ENCODE peak calls at places on chromosomes 4 and X, in eight cellular contexts. S is GM12864, O is endodermal cell, C is H9, F is heart left ventricle, H is B cell, Q is heart right ventricle, M is PC-3. A is an unnamed sample.

GRCh38 chr4:8701101-8702019 is 108.8 kb downstream of the CPZ start:
- DNase-seq in C (peak; percentile 12), M (no peak), Q (no peak), S (no peak), H (peak; percentile 19), F (peak; percentile 6), O (peak; percentile 41), A (no peak)

GRCh38 chrX:2984342-2984741 is 22.0 kb upstream of the ARSH start:
- DNase-seq in M (no peak), O (no peak), H (no peak), F (no peak), C (no peak), Q (no peak), S (no peak), A (no peak)

GRCh38 chr4:105282489-105282888 is 135.8 kb downstream of the TET2 start:
- DNase-seq in C (no peak), O (no peak), F (no peak), Q (no peak), S (no peak), M (no peak), H (no peak), A (no peak)

GRCh38 chrX:20361890-20362262 is 95.2 kb upstream of the RPS6KA3 start:
- DNase-seq in H (no peak), C (no peak), S (no peak), M (peak; percentile 63), Q (no peak), F (no peak), O (peak; percentile 52), A (no peak)

GRCh38 chrX:147646949-147647717 is 264.6 kb upstream of the FMR1 start:
- DNase-seq in F (no peak), H (no peak), S (no peak), C (no peak), M (no peak), Q (no peak), O (no peak), A (no peak)

GRCh38 chr4:7983296-7983695 is 43.6 kb upstream of the AFAP1 start:
- DNase-seq in C (no peak), Q (no peak), S (no peak), F (no peak), M (no peak), O (no peak), H (no peak), A (no peak)

GRCh38 chrX:152819271-152819670 is 11.3 kb downstream of the CETN2 start:
- DNase-seq in S (no peak), C (no peak), Q (no peak), O (no peak), M (peak; percentile 19), H (no peak), F (no peak), A (no peak)

GRCh38 chrX:136304493-136304892 is 3.7 kb downstream of the ADGRG4 start:
- DNase-seq in Q (no peak), O (no peak), M (no peak), H (no peak), S (no peak), F (no peak), C (no peak), A (no peak)

GRCh38 chr4:99735822-99736221 is 78.2 kb upstream of the C4orf54 start:
- DNase-seq in Q (no peak), O (no peak), M (no peak), F (no peak), C (no peak), S (no peak), H (no peak), A (no peak)

GRCh38 chrX:1511829-1512228 is 25.2 kb downstream of the P2RY8 start:
- DNase-seq in O (no peak), H (no peak), S (no peak), F (no peak), M (no peak), Q (no peak), C (no peak), A (no peak)

GRCh38 chrX:153864561-153865320 is 21.2 kb downstream of the L1CAM start:
- DNase-seq in F (no peak), C (no peak), S (no peak), O (no peak), H (no peak), M (no peak), Q (no peak), A (peak; percentile 13)

GRCh38 chrX:12308420-12308819 is 170.1 kb downstream of the FRMPD4 start:
- DNase-seq in F (no peak), Q (no peak), S (no peak), M (no peak), H (no peak), C (no peak), O (no peak), A (no peak)

GRCh38 chr4:1544861-1545275 is 138.6 kb upstream of the NKX1-1 start:
- DNase-seq in C (no peak), F (no peak), O (no peak), M (peak; percentile 67), H (no peak), S (no peak), Q (peak; percentile 21), A (no peak)

GRCh38 chr4:86338521-86338920 is 21.3 kb downstream of the MAPK10 start:
- DNase-seq in F (no peak), Q (no peak), O (no peak), S (no peak), C (no peak), H (no peak), M (peak; percentile 20), A (no peak)

GRCh38 chr4:33482773-33483172 is 2761.5 kb downstream of the ARAP2 start:
- DNase-seq in O (no peak), S (no peak), M (peak; percentile 74), H (no peak), Q (no peak), F (no peak), C (no peak), A (no peak)

GRCh38 chr4:88522702-88523324 is 763 bp downstream of the PYURF start:
- DNase-seq in F (peak; percentile 27), C (no peak), Q (peak; percentile 24), M (peak; percentile 16), H (no peak), O (peak; percentile 69), S (no peak), A (peak; percentile 31)

GRCh38 chrX:46686003-46686645 is 72.8 kb downstream of the SLC9A7 start:
- DNase-seq in Q (no peak), O (peak; percentile 57), S (no peak), C (peak; percentile 32), M (peak; percentile 53), F (peak; percentile 18), H (no peak), A (peak; percentile 20)

GRCh38 chrX:24294619-24295018 is 19.2 kb downstream of the SUPT20HL2 start:
- DNase-seq in C (peak; percentile 75), Q (no peak), S (no peak), F (peak; percentile 22), O (peak; percentile 90), H (no peak), M (peak; percentile 19), A (no peak)
- TF ChIP-seq CTCF in C (peak; percentile 75), Q (peak; percentile 24), S (no peak), F (no peak), O (peak; percentile 79), H (no peak), M (peak; percentile 29), A (no peak)

GRCh38 chr4:125244848-125245450 is 69.8 kb upstream of the FAT4 start:
- DNase-seq in M (peak; percentile 46), O (no peak), F (no peak), H (no peak), Q (no peak), C (no peak), S (no peak), A (no peak)
- TF ChIP-seq CTCF in M (peak; percentile 67), O (peak; percentile 70), F (no peak), H (no peak), Q (peak; percentile 62), C (peak; percentile 63), S (no peak), A (no peak)

DNA sequence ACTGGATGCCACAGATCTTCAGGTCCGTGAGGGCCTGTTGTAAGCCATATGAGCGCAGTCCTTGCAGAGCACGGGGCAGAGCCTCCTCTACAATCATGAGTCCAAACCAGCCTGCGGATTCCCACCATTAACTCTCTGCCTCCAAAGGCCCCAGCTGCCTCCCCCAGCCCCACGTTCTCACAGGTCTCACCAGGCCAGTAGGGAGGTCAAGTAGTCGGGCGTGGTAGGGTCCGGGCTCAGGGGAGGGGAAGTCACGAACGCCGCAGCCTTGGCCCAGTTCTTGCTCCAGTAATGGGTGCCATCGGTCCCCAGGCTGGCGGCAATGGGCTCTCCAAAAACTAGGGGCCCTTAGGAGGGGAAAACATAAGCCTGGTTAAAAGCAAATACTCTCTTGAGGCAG is 53.6 kb downstream of the CRMP1 start:
- DNase-seq in O (no peak), S (no peak), F (no peak), H (no peak), C (no peak), M (no peak), Q (no peak), A (no peak)
- TF ChIP-seq CTCF in O (no peak), S (no peak), F (no peak), H (no peak), C (no peak), M (no peak), Q (no peak), A (no peak)

GRCh38 chr4:3074846-3075651 is 568 bp downstream of the HTT start:
- DNase-seq in F (peak; percentile 74), H (peak; percentile 53), S (no peak), C (peak; percentile 83), M (peak; percentile 23), Q (peak; percentile 28), O (peak; percentile 93), A (peak; percentile 66)

GRCh38 chr4:3075652-3075981 is 1.1 kb downstream of the HTT start:
- DNase-seq in F (no peak), S (no peak), Q (no peak), C (no peak), H (no peak), O (no peak), M (no peak), A (no peak)

GRCh38 chr4:3074078-3074845 is at the start of the genes HTT and HTT-AS:
- DNase-seq in S (peak; percentile 72), M (peak; percentile 92), H (peak; percentile 99), C (peak; percentile 94), Q (peak; percentile 99), F (peak; percentile 97), O (peak; percentile 99), A (peak; percentile 97)

GRCh38 chr4:3071811-3072210 is 2.5 kb downstream of the HTT-AS start:
- DNase-seq in C (no peak), Q (no peak), O (no peak), S (no peak), H (no peak), M (no peak), F (no peak), A (no peak)

DNA sequence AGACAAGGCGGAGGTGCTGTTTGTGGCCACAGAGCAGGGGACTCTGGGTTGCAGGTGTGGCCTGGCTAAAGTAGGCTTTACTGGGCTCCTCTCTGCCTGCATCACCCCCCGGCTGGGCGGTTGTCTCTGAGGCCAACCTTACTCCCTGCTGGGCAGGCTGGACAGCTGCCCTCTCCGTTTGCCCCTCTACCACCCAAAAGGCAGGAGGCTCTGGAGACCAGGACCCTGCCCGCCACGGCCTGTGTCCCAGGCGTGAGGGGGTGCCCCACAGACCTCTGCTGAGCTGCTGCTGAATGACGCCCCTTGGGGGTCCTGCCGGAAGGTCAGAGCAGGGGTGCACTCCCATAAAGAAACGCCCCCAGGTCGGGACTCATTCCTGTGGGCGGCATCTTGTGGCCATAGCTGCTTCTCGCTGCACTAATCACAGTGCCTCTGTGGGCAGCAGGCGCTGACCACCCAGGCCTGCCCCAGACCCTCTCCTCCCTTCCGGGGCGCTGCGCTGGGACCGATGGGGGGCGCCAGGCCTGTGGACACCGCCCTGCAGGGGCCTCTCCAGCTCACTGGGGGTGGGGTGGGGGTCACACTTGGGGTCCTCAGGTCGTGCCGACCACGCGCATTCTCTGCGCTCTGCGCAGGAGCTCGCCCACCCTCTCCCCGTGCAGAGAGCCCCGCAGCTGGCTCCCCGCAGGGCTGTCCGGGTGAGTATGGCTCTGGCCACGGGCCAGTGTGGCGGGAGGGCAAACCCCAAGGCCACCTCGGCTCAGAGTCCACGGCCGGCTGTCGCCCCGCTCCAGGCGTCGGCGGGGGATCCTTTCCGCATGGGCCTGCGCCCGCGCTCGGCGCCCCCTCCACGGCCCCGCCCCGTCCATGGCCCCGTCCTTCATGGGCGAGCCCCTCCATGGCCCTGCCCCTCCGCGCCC is 920 bp downstream of the HTT-AS start:
- DNase-seq in F (no peak), S (no peak), C (peak; percentile 45), O (no peak), M (no peak), Q (no peak), H (no peak), A (no peak)
- TF ChIP-seq CTCF in F (no peak), S (peak; percentile 26), C (peak; percentile 29), O (peak; percentile 49), M (no peak), Q (no peak), H (no peak), A (no peak)